ENCODE peak calls at places on chromosomes 4 and X, in seven cellular contexts. N is fibroblast of mammary gland, P is neural progenitor cell, F is endothelial cell of umbilical vein, C is right atrium auricular region, W is left ventricle myocardium inferior, A is spleen. S is an unnamed sample.

GRCh38 chrX:107659768-107660167 is 31.5 kb downstream of the PRPS1 start:
- DNase-seq in A (no peak), F (peak), W (no peak), N (peak), P (no peak), C (no peak), S (peak)

GRCh38 chrX:116694046-116694445 is 231.3 kb upstream of the CT83 start:
- DNase-seq in P (no peak), F (no peak), A (peak), W (no peak), C (no peak), N (no peak), S (no peak)

GRCh38 chr4:17168571-17168970 is 270.1 kb upstream of the LDB2 start:
- DNase-seq in W (no peak), N (peak), P (no peak), C (no peak), F (peak), A (no peak), S (peak)

GRCh38 chr4:99403380-99404194 is 31.6 kb downstream of the ADH7 start:
- DNase-seq in C (no peak), W (no peak), N (peak), P (no peak), A (no peak), F (no peak), S (peak)

GRCh38 chr4:176845636-176846035 is 52.9 kb upstream of the VEGFC start:
- DNase-seq in F (no peak), W (no peak), P (no peak), A (no peak), N (peak), C (no peak), S (no peak)

GRCh38 chrX:8346060-8346459 is 118.6 kb upstream of the VCX3B start:
- DNase-seq in A (no peak), F (no peak), N (no peak), W (no peak), P (no peak), C (no peak), S (no peak)

GRCh38 chr4:20264688-20265087 is 13.0 kb downstream of the SLIT2 start:
- DNase-seq in A (no peak), F (no peak), P (no peak), C (no peak), W (no peak), N (no peak), S (no peak)

GRCh38 chr4:82201303-82201702 is 172.5 kb downstream of the HNRNPD start:
- DNase-seq in P (no peak), A (no peak), W (no peak), N (no peak), C (no peak), F (no peak), S (peak)

GRCh38 chr4:94240384-94240783 is 32.7 kb downstream of the SMARCAD1 start:
- DNase-seq in F (no peak), C (no peak), A (no peak), P (no peak), N (no peak), W (no peak), S (no peak)

GRCh38 chrX:103584606-103585005 is 709 bp upstream of the TCEAL4 start:
- DNase-seq in N (no peak), F (peak), W (no peak), C (no peak), P (peak), A (no peak), S (no peak)

GRCh38 chr4:78059524-78059889 is 2.4 kb downstream of the FRAS1 start:
- DNase-seq in F (peak), C (peak), A (no peak), W (peak), P (peak), N (peak), S (peak)

GRCh38 chrX:34559325-34559724 is 97.8 kb downstream of the TMEM47 start:
- DNase-seq in A (no peak), W (no peak), C (no peak), F (peak), N (peak), P (no peak), S (peak)

GRCh38 chr4:88957570-88957969 is 99.4 kb downstream of the FAM13A start:
- DNase-seq in P (no peak), A (no peak), W (no peak), C (no peak), F (no peak), N (peak), S (no peak)

DNA sequence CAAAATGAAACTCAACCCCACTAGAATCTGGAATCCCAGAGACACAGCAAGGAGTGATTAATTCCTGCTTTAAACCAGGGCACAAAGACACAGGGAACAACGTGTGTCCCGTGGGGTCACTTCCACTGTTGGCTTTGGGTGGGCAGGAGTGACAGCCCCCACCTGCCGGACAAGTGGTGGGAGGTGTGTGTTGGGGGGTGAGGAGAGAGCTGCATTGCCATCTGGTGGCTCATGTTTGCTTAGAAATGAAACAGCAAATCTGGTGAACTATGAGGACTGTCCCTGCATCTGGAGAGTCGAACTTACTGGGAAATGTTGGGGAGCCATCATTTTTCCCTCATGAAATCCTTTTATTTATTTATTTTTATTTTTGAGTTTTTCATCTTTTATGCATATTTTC is 75.9 kb upstream of the AFAP1 start:
- DNase-seq in A (no peak), P (no peak), C (no peak), W (no peak), F (peak), N (peak), S (peak)
- TF ChIP-seq CTCF in A (no peak), P (peak), C (peak), W (peak), F (no peak), N (peak), S (peak)

GRCh38 chr4:54064317-54065275 is at the start of gene CHIC2:
- DNase-seq in A (peak), P (peak), F (peak), W (peak), C (peak), N (peak), S (peak)

GRCh38 chr4:54066718-54067129 is 2.3 kb upstream of the CHIC2 start:
- DNase-seq in F (peak), N (no peak), C (no peak), P (no peak), W (no peak), A (no peak), S (no peak)

GRCh38 chr4:54063737-54064316 is 578 bp downstream of the CHIC2 start:
- DNase-seq in P (peak), A (peak), N (no peak), C (no peak), F (peak), W (peak), S (no peak)

GRCh38 chr4:54066088-54066415 is 1.6 kb upstream of the CHIC2 start:
- DNase-seq in F (no peak), N (no peak), P (no peak), W (no peak), C (no peak), A (no peak), S (no peak)

GRCh38 chr4:54065282-54066087 is 1.1 kb upstream of the CHIC2 start:
- DNase-seq in P (no peak), N (peak), A (no peak), W (no peak), F (peak), C (peak), S (peak)
- H3K4me3 ChIP-seq in P (peak), N (no peak), A (peak), W (peak), F (no peak), C (no peak), S (no peak)

DNA sequence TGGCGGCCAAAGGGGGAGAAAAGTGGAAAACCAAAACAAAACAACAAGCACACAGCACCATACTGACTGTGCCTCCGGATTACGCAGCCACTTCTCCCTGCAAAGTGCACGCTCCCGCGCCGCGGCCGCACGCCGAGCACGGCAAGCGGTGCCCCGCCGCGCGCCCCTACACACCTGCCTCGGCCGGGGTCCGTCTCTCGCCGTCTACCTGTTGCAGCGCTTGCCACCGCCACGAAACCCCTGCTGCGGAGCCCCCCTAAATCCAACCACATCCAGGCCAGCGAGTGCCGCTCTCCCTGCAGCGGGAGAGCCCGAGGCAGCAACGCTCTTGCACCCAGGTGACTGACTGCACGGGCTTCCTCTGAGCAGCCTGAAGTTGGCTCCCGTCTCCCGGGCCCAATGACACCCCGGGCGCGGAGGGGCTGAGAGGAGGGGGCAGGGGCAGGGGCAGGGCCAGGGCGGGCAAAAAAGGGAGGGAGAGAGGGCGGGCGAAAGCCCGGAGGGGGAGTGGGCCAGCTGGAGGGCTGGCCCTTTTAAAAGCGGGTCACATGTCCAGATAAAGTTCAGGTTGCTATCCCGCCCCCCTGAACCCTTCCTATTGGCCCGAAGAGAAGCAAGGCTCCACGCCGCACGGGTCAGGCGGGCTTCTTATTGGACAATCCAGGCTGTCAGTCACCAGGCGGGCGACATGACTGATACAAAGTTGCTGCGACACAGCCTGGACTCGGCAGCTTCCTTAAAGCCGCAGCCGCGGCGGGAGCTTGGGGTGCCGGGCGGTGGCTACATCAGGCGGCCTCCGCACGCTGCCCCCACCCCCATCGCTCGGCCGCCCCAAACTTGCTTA is at the start of gene NR3C2:
- DNase-seq in N (peak), F (peak), P (peak), C (peak), W (peak), A (peak), S (peak)
- TF ChIP-seq CTCF in N (no peak), F (no peak), P (no peak), C (peak), W (no peak), A (no peak), S (no peak)

DNA sequence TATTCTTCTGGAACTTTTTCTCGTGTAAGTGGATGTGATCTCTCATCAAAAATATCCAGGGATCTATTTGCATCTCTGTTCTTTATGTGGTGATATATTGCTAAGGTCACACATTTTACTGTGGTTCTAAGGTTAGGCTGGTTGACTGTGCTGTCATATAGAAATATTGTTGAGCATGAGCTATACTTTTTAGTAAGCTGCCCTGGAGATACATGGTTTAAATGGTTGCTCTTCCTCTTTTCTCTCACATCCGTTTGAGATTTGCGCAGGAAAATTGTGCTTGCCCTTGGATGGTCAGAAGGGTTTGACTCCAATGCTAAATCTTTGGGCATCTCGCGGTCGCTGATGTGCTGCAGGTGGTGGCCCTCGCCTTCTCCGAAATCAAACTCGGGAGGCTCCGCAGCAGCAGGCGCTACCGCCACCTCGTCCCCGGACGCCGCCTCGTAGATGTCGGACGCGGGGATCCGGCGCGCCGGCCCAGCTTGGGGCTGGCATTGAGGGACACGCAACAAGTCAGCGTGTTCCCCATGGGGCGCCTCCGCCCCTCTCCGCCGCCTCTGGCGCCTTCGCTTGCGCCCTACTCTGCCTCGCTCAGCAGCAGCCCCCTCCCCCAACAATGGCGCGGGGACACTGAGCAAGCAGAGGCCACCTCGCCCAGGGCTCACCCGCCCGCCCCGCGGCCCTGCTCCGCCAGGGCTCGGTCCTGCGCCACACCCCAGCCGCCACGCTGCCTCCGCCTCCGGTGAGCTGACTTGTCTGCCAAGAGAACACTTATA is 154.5 kb downstream of the MSN start:
- DNase-seq in P (no peak), N (no peak), F (no peak), W (peak), A (peak), C (no peak), S (no peak)
- H3K4me3 ChIP-seq in P (no peak), N (no peak), F (no peak), W (peak), A (peak), C (peak), S (no peak)

GRCh38 chr4:138182838-138183426 is 59.2 kb downstream of the SLC7A11 start:
- DNase-seq in F (peak), A (no peak), P (peak), N (peak), C (no peak), W (no peak), S (peak)
- TF ChIP-seq CTCF in F (peak), A (peak), P (peak), N (peak), C (peak), W (peak), S (peak)

GRCh38 chr4:164359881-164360280 is 394.1 kb upstream of the SMIM31 start:
- DNase-seq in A (no peak), F (no peak), W (no peak), C (no peak), P (no peak), N (no peak), S (no peak)

GRCh38 chr4:164357957-164358356 is 396.0 kb upstream of the SMIM31 start:
- DNase-seq in N (peak), F (no peak), P (no peak), A (no peak), W (no peak), C (no peak), S (no peak)

GRCh38 chr4:164358400-164358799 is 395.5 kb upstream of the SMIM31 start:
- DNase-seq in W (no peak), N (no peak), A (no peak), F (no peak), C (no peak), P (no peak), S (no peak)
- H3K4me3 ChIP-seq in W (no peak), N (no peak), A (no peak), F (no peak), C (no peak), P (no peak), S (no peak)

DNA sequence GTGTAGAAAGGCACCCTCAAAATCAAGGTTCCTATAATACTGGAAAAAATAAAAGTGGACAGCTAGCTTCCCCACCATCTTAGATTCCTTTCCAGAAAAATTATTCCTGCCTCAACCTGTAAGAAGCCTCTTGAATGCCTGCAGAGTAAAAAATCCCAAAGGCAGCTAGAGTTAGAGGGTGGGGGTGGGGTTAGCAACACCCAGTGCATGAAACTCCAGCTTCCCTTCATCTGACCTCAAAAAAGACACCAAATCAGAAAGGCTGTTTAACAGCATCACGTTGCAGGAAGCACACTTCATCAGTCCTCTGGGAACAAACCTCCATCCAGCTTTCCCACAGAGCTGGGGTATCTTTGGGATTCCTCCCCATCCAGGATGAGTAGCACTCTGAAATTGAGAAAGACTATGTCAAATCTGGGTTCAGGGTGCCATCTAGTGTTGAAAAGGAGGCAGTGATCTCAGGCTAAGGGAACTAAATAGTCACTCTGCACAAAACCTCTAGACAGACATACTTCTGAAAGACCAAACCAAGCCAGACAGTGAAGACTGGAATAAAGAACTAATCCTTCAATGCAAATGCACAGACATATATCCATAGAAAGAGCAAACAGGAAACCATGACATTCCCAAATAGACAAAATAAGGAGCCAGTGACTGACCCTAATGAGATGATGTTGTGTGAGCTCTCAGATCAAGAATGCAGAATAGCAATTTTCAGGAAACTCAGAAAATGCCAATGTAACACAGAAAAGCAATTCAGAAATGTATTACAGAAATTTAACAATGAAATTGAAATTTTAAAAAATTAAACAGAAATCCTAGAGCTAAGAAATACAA is 97.9 kb downstream of the ARHGEF9 start:
- DNase-seq in A (no peak), N (peak), W (no peak), P (peak), F (peak), C (no peak), S (peak)
- TF ChIP-seq CTCF in A (peak), N (peak), W (peak), P (peak), F (peak), C (peak), S (peak)

GRCh38 chr4:73608677-73609594 is 11.3 kb downstream of the RASSF6 start:
- DNase-seq in N (peak), A (no peak), C (no peak), W (no peak), P (no peak), F (peak), S (peak)
- H3K4me3 ChIP-seq in N (no peak), A (no peak), C (no peak), W (no peak), P (no peak), F (no peak), S (no peak)

S was measured in fibroblast of the aortic adventitia.